ENCODE peak calls at places on chromosomes 4 and X, in four cellular contexts. H is CD8-positive, alpha-beta T cell; Q is adrenal gland; X is IMR-90. D is an unnamed sample.

GRCh38 chrX:131677655-131678628 is 134.1 kb downstream of the OR13H1 start:
- DNase-seq in H (peak; percentile 61), Q (peak; percentile 29), X (peak; percentile 3), D (peak; percentile 25)

GRCh38 chr4:57607616-57608150 is 497.5 kb upstream of the IGFBP7 start:
- DNase-seq in H (no peak), Q (no peak), X (no peak), D (no peak)

GRCh38 chrX:87517571-87518141 is at the start of gene KLHL4:
- DNase-seq in H (no peak), Q (peak; percentile 36), X (peak; percentile 74), D (peak; percentile 80)

GRCh38 chrX:111445485-111445884 is 33.5 kb upstream of the DCX start:
- DNase-seq in H (no peak), Q (no peak), X (peak; percentile 32), D (no peak)

GRCh38 chr4:107247738-107248137 is 211.6 kb upstream of the DKK2 start:
- DNase-seq in H (no peak), Q (peak; percentile 53), X (no peak), D (no peak)

GRCh38 chr4:7784131-7784870 is 155.4 kb downstream of the AFAP1 start:
- DNase-seq in H (no peak), Q (no peak), X (no peak), D (no peak)

GRCh38 chrX:45668686-45669443 is 468.2 kb upstream of the DIPK2B start:
- DNase-seq in H (no peak), Q (no peak), X (peak; percentile 95), D (peak; percentile 19)

GRCh38 chr4:88077911-88078310 is 70.5 kb downstream of the PKD2 start:
- DNase-seq in H (no peak), Q (no peak), X (no peak), D (no peak)

GRCh38 chrX:17443546-17443945 is 68.5 kb downstream of the NHS start:
- DNase-seq in H (no peak), Q (no peak), X (no peak), D (no peak)

GRCh38 chr4:123922847-123923246 is 526.3 kb downstream of the SPRY1 start:
- DNase-seq in H (no peak), Q (no peak), X (peak; percentile 2), D (no peak)

GRCh38 chr4:37890501-37891220 is at the start of gene TBC1D1:
- DNase-seq in H (peak; percentile 62), Q (peak; percentile 66), X (no peak), D (peak; percentile 60)

GRCh38 chr4:75916091-75916661 is 13.9 kb upstream of the PPEF2 start:
- DNase-seq in H (no peak), Q (no peak), X (peak; percentile 89), D (peak; percentile 23)

GRCh38 chr4:122218762-122219161 is 66.6 kb downstream of the BLTP1 start:
- DNase-seq in H (no peak), Q (no peak), X (peak; percentile 7), D (no peak)

GRCh38 chrX:109679820-109680219 is 53.2 kb downstream of the ACSL4 start:
- DNase-seq in H (no peak), Q (no peak), X (peak; percentile 7), D (no peak)

GRCh38 chr4:67103001-67103737 is 442.1 kb downstream of the CENPC start:
- DNase-seq in H (no peak), Q (no peak), X (no peak), D (no peak)
- TF ChIP-seq CTCF in H (no peak), Q (no peak), X (no peak), D (no peak)

GRCh38 chrX:123185714-123186113 is 1.6 kb downstream of the GRIA3 start:
- DNase-seq in H (no peak), Q (no peak), X (no peak), D (no peak)

GRCh38 chrX:123184199-123184857 is at the start of gene GRIA3:
- DNase-seq in H (no peak), Q (peak; percentile 20), X (no peak), D (peak; percentile 26)

GRCh38 chrX:123188081-123188480 is 4.0 kb downstream of the GRIA3 start:
- DNase-seq in H (no peak), Q (no peak), X (no peak), D (no peak)

GRCh38 chrX:123186796-123187195 is 2.7 kb downstream of the GRIA3 start:
- DNase-seq in H (no peak), Q (no peak), X (no peak), D (no peak)

DNA sequence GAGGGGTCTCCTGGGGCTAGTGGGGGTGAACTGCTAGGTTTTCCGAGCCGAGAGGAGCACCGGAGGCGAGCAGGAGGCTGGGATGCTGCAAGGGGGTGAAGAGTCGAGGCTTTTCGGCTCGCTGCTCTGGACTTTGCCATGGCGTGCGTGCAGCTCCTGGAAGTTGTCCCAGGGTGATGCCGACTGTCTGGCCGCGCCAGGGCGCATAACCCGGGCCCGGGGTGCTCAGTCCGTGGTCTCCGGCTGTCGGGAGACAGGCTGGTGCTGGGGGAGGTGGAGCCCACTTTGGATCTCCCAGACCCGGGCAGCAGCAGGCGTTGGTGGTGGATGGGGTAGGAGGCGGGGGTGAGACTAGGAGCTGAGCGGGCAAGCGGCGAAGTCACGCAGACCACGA is 777 bp downstream of the GRIA3 start:
- DNase-seq in H (no peak), Q (peak; percentile 20), X (no peak), D (peak; percentile 16)
- H3K4me3 ChIP-seq in H (no peak overlapping the region), Q (peak overlapping the region; percentile 18), X (no peak overlapping the region), D (peak overlapping the region; percentile 36)

DNA sequence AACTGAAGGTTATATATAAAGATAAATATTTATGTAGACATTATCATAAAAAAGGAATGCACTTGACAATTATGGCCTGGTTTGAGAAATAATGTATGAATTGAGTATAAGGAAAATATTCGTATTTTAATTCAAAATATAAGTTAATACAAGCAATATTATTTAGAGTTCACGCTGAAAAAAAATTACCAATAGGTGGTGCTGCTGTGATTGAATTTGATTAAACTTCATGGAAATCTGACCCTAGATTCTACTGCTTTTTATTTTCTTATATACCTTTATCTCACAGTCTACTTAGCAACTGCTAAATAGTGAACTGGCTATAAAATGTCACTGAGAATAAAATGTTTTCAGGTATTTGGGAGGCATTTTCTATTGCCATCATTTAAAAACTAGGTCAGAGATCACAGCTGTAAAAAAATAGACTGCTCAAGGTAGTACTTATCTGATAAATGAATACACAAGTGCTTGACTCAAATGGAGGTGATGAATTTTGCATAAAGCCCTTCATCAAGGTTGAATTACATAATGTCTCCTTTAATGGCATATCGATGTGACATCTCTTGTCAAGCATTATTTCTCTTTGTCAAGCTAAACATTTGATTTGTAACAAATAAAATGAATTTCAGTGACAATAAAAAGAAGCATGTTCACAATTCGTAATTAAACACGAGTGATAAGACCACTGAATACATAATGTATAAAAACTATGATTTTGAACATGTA is 1638.8 kb upstream of the PCDH7 start:
- DNase-seq in H (no peak), Q (no peak), X (peak; percentile 28), D (no peak)
- TF ChIP-seq CTCF in H (no peak), Q (no peak), X (peak; percentile 46), D (no peak)

GRCh38 chr4:140092094-140092820 is 61.7 kb downstream of the MAML3 start:
- DNase-seq in H (no peak), Q (peak; percentile 60), X (no peak), D (peak; percentile 57)
- H3K4me3 ChIP-seq in H (no peak overlapping the region), Q (no peak overlapping the region), X (peak overlapping the region; percentile 38), D (no peak overlapping the region)

DNA sequence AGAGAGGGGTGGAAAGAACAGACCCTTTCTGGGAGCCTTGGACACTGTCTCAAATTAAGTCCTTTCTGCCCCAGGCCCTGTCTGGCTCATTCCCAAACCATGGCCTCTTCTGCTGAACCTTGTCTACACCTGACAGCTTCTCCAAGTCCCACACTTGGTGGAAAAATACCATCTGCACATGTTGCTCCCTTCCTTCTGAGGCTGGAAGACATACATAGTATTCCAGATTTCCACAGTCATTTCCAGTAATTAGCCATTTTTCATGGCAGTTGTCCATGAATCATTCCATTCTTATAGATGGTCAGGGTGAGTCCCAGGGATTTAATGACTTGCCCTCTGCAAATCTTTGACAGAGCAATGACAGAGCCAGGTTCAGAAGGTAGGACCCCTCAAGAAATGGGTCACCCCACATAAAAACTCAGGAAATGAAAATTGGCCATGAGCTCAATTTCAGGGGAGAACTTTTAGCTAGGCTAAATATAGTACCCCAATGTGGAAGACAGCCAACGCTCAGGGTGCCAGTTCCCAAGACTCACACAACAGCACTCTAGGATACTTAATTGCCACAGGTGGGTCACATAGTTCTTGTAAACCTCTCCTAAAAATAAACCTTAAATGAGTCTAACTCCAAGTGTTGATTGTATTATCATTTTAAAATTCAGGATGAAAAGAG is 16.2 kb upstream of the DAPP1 start:
- DNase-seq in H (no peak), Q (no peak), X (no peak), D (no peak)
- TF ChIP-seq CTCF in H (no peak), Q (no peak), X (no peak), D (no peak)

GRCh38 chr4:110618091-110619000 is 4.5 kb downstream of the PITX2 start:
- DNase-seq in H (no peak), Q (no peak), X (no peak), D (no peak)
- H3K4me3 ChIP-seq in H (no peak overlapping the region), Q (no peak overlapping the region), X (no peak overlapping the region), D (no peak overlapping the region)

GRCh38 chr4:22434895-22435294 is 81.0 kb downstream of the ADGRA3 start:
- DNase-seq in H (no peak), Q (peak; percentile 45), X (peak; percentile 63), D (peak; percentile 54)
- TF ChIP-seq CTCF in H (no peak), Q (peak; percentile 38), X (peak; percentile 48), D (no peak)

GRCh38 chrX:13093489-13094140 is 49.2 kb upstream of the FAM9C start:
- DNase-seq in H (no peak), Q (no peak), X (no peak), D (no peak)
- H3K4me3 ChIP-seq in H (no peak overlapping the region), Q (no peak overlapping the region), X (no peak overlapping the region), D (no peak overlapping the region)

GRCh38 chr4:131091896-131092295 is 1995.9 kb downstream of the C4orf33 start:
- DNase-seq in H (no peak), Q (no peak), X (peak; percentile 4), D (no peak)
- TF ChIP-seq CTCF in H (no peak), Q (peak; percentile 32), X (peak; percentile 34), D (no peak)

D was measured in testis.